ENCODE peak calls at places on chromosome 19, in ten cellular contexts. R is fibroblast of villous mesenchyme; M is dermis blood vessel endothelial cell; N is adipocyte; P is GM04504; A is mucosa of descending colon; E is A673; X is EL; U is cardiac fibroblast; C is activated naive CD8-positive, alpha-beta T cell treated with anti-CD3 and anti-CD28 coated beads, Interleukin-2, amount 50 U/mL, for 24 hours. G is an unnamed sample.

GRCh38 chr19:48090281-48090802 is 20.3 kb downstream of the PLA2G4C start:
- DNase-seq in R (peak), N (no peak), X (peak), M (no peak), U (no peak), P (peak), C (no peak), E (peak), A (peak), G (no peak)

GRCh38 chr19:49585023-49585422 is 3.9 kb downstream of the PRRG2 start:
- DNase-seq in C (no peak), X (no peak), U (no peak), P (no peak), E (no peak), M (no peak), A (no peak), N (no peak), R (no peak), G (no peak)

GRCh38 chr19:28737021-28737525 is 475.9 kb downstream of the UQCRFS1 start:
- DNase-seq in M (peak), R (peak), A (peak), U (peak), C (no peak), P (peak), E (peak), X (peak), N (peak), G (no peak)

GRCh38 chr19:39506944-39507714 is 7.8 kb upstream of the SELENOV start:
- DNase-seq in M (peak), E (peak), U (peak), X (peak), N (peak), P (peak), R (peak), C (peak), A (peak), G (peak)

GRCh38 chr19:41426952-41427646 is at the start of gene B3GNT8:
- DNase-seq in N (peak), A (peak), E (peak), P (peak), M (peak), R (peak), U (peak), C (peak), X (peak), G (no peak)

GRCh38 chr19:49335071-49335783 is at the start of gene CD37:
- DNase-seq in X (no peak), M (no peak), U (no peak), A (peak), E (no peak), N (no peak), C (peak), P (no peak), R (no peak), G (no peak)

GRCh38 chr19:16946951-16947940 is 58.4 kb downstream of the F2RL3 start:
- DNase-seq in U (no peak), N (no peak), P (no peak), M (no peak), C (no peak), A (no peak), R (no peak), X (no peak), E (no peak), G (no peak)

GRCh38 chr19:43643326-43643725 is 3.7 kb upstream of the CADM4 start:
- DNase-seq in C (no peak), E (no peak), A (no peak), M (no peak), N (no peak), P (no peak), R (peak), X (no peak), U (no peak), G (peak)

GRCh38 chr19:15393963-15394362 is 14.4 kb upstream of the AKAP8 start:
- DNase-seq in C (no peak), A (no peak), X (peak), N (peak), P (peak), E (no peak), R (peak), U (no peak), M (no peak), G (no peak)

GRCh38 chr19:47890865-47891621 is 4.9 kb upstream of the SULT2A1 start:
- DNase-seq in E (no peak), U (no peak), A (no peak), P (no peak), N (no peak), R (no peak), X (no peak), M (no peak), C (no peak), G (no peak)

GRCh38 chr19:42461700-42462324 is 19.1 kb upstream of the CXCL17 start:
- DNase-seq in C (no peak), R (no peak), P (no peak), E (no peak), M (no peak), A (no peak), X (no peak), U (no peak), N (no peak), G (no peak)

GRCh38 chr19:9565900-9566705 is 18.2 kb downstream of the ZNF121 start:
- DNase-seq in E (peak), R (peak), M (peak), X (peak), P (no peak), C (no peak), A (no peak), N (no peak), U (peak), G (no peak)

GRCh38 chr19:50803633-50804419 is 13.6 kb downstream of the ACP4 start:
- DNase-seq in N (peak), A (no peak), P (no peak), R (peak), U (peak), M (peak), X (no peak), E (no peak), C (no peak), G (peak)

GRCh38 chr19:28472843-28473242 is 740.1 kb downstream of the UQCRFS1 start:
- DNase-seq in A (peak), R (no peak), C (no peak), X (peak), E (no peak), M (no peak), U (no peak), N (no peak), P (no peak), G (no peak)

GRCh38 chr19:50242586-50242985 is 39.2 kb downstream of the MYH14 start:
- DNase-seq in U (no peak), R (no peak), X (no peak), M (no peak), P (no peak), A (no peak), C (no peak), E (no peak), N (no peak), G (no peak)

GRCh38 chr19:49601482-49602038 is 10.6 kb downstream of the PRR12 start:
- DNase-seq in C (no peak), P (no peak), R (no peak), N (no peak), E (no peak), X (no peak), U (no peak), A (no peak), M (no peak), G (no peak)

GRCh38 chr19:37114001-37114400 is 35.8 kb downstream of the ZNF420 start:
- DNase-seq in X (no peak), U (no peak), M (no peak), A (no peak), C (no peak), R (no peak), P (no peak), N (no peak), E (no peak), G (no peak)

G was measured in NCI-H2081.